ENCODE peak calls at places on chromosomes 5 and 9, in five cellular contexts. X is GM13977, S is dorsolateral prefrontal cortex, T is right lobe of liver, B is RWPE1. W is an unnamed sample.

GRCh38 chr5:127960126-127960744 is 123.3 kb upstream of the SLC12A2 start:
- DNase-seq in X (no peak), S (no peak), T (no peak), B (no peak), W (no peak)

GRCh38 chr9:126773004-126773607 is 31.7 kb upstream of the ZBTB43 start:
- DNase-seq in X (no peak), S (no peak), T (no peak), B (no peak), W (no peak)

GRCh38 chr5:162638849-162639248 is 571.3 kb downstream of the GABRG2 start:
- DNase-seq in X (no peak), S (no peak), T (no peak), B (no peak), W (no peak)

GRCh38 chr5:14296533-14297331 is 153.6 kb downstream of the TRIO start:
- DNase-seq in X (no peak), S (peak; percentile 59), T (no peak), B (no peak), W (no peak)

GRCh38 chr5:113090336-113091106 is 113.9 kb downstream of the DCP2 start:
- DNase-seq in X (no peak), S (no peak), T (no peak), B (no peak), W (no peak)

GRCh38 chr5:19855929-19856328 is 132.1 kb downstream of the CDH18 start:
- DNase-seq in X (no peak), S (no peak), T (no peak), B (no peak), W (no peak)

GRCh38 chr9:107819772-107820171 is 330.2 kb upstream of the KLF4 start:
- DNase-seq in X (no peak), S (no peak), T (peak; percentile 57), B (no peak), W (no peak)

GRCh38 chr5:143887901-143888648 is 76.1 kb downstream of the HMHB1 start:
- DNase-seq in X (no peak), S (no peak), T (no peak), B (no peak), W (no peak)

GRCh38 chr9:2085719-2086515 is 70.8 kb downstream of the SMARCA2 start:
- DNase-seq in X (no peak), S (no peak), T (no peak), B (no peak), W (no peak)

GRCh38 chr5:116237917-116238502 is 153.2 kb downstream of the COMMD10 start:
- DNase-seq in X (no peak), S (no peak), T (no peak), B (no peak), W (no peak)
- TF ChIP-seq CTCF in X (no peak), S (no peak), T (no peak), B (no peak), W (peak; percentile 50)

GRCh38 chr5:26009742-26010141 is 1028.6 kb downstream of the CDH9 start:
- DNase-seq in X (no peak), S (no peak), T (peak; percentile 60), B (no peak), W (peak; percentile 12)
- TF ChIP-seq CTCF in X (peak; percentile 38), S (peak; percentile 12), T (peak; percentile 67), B (no peak), W (peak; percentile 55)

DNA sequence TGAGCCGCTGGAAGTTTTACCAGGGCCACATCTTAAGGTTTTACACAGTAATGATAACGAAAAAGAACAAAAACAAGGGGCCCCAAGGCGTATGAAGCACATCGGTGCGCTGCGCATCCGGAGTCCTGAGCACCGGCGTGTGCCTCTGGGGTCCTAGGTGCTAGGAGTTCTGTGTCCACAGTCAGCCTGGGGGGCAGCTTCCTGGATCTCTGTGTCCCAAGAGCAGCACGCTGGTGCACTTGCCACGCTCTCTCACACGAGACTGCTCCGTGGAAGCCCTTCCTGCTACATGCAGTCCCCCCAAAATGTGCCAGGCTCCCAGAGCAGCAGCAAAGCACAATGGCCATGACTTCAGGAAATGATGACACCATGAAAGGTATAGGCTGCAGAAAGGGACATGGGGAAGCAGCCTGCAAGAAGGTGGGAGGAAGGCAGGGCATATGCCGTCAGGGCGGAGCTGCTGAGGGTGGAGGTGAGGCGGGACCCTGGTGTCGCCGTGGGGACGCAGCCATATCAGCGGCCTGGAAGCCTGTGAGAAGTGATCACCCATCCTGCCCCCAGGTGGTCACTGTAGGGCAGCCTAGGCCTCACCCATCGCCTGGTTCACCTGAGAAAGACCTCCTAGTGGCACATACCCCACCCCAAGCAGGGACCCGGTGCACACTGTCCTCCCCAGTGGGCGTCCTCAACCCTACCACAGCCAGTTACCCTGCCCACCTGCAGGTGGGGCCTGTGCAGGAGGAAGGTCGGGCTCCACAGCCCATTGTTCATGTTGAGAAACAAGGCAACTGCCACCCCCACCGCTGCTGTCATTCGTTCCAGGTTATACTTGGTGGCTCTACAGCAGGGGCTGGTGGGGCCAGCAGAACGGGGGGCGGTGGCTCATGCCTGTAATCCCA is 23.6 kb upstream of the SLC6A3 start:
- DNase-seq in X (no peak), S (peak; percentile 30), T (peak; percentile 53), B (no peak), W (no peak)
- TF ChIP-seq CTCF in X (no peak), S (no peak), T (no peak), B (peak; percentile 14), W (no peak)

DNA sequence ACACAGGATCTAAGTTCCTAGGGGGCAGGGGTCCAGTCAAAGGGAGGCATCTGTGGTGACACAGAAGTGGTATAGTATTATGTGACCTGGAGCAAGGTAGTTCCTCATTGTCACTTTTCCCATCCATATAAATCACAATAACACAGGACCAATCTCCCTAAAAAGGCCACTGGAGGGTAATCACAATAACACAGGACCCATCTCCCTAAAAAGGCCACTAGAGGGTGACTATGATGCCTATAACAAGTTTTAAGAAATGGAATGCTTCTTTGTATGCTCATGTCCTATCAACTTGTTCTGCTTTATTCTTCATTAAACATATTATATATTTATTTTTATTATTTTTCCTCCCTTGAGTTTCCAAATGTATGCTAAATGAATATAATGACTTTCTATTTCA is 254.6 kb downstream of the ASTN2 start:
- DNase-seq in X (no peak), S (no peak), T (no peak), B (peak; percentile 14), W (no peak)
- TF ChIP-seq CTCF in X (peak; percentile 14), S (peak; percentile 29), T (no peak), B (no peak), W (peak; percentile 26)